ENCODE peak calls at places on chromosomes 4 and X, in four cellular contexts. L, M, G and P are unnamed samples.

GRCh38 chrX:3697701-3698279 is 15.7 kb downstream of the PRKX start:
- DNase-seq in M (no peak), L (no peak), G (no peak), P (no peak)

GRCh38 chr4:169229571-169230028 is 41.2 kb downstream of the SH3RF1 start:
- DNase-seq in G (no peak), M (peak; percentile 94), L (no peak), P (no peak)

GRCh38 chr4:47668810-47669408 is 169.0 kb downstream of the CORIN start:
- DNase-seq in L (peak; percentile 32), M (peak; percentile 36), G (no peak), P (no peak)

GRCh38 chr4:5292091-5292490 is 240.8 kb downstream of the STK32B start:
- DNase-seq in M (no peak), L (no peak), G (no peak), P (no peak)

GRCh38 chr4:41619161-41619560 is 81.2 kb downstream of the LIMCH1 start:
- DNase-seq in G (peak; percentile 59), M (no peak), L (no peak), P (no peak)

GRCh38 chr4:19030048-19030447 is 1008.5 kb upstream of the LCORL start:
- DNase-seq in G (no peak), M (no peak), L (no peak), P (no peak)

GRCh38 chr4:575281-576141 is 584 bp downstream of the TMEM271 start:
- DNase-seq in M (no peak), G (peak; percentile 85), L (no peak), P (peak; percentile 68)

GRCh38 chrX:7149421-7149820 is 1.5 kb upstream of the PUDP start:
- DNase-seq in G (no peak), L (no peak), M (no peak), P (no peak)

GRCh38 chrX:38055170-38055847 is 49.0 kb downstream of the SYTL5 start:
- DNase-seq in G (no peak), M (no peak), L (no peak), P (no peak)

GRCh38 chr4:153933851-153934688 is 145.2 kb upstream of the SFRP2 start:
- DNase-seq in L (no peak), M (no peak), G (no peak), P (no peak)

GRCh38 chrX:29535212-29536162 is 679.9 kb upstream of the MAGEB2 start:
- DNase-seq in L (no peak), G (no peak), M (no peak), P (no peak)

GRCh38 chrX:48835524-48836329 is at the start of gene PCSK1N:
- DNase-seq in G (no peak), L (peak; percentile 88), M (no peak), P (no peak)

GRCh38 chrX:119784747-119785446 is 6.5 kb downstream of the RPL39 start:
- DNase-seq in G (peak; percentile 51), M (no peak), L (no peak), P (no peak)

GRCh38 chrX:142860944-142861343 is 164.8 kb upstream of the SPANXN4 start:
- DNase-seq in L (no peak), M (no peak), G (no peak), P (no peak)

GRCh38 chrX:107978080-107978479 is 4.1 kb downstream of the TEX13B start:
- DNase-seq in G (no peak), L (no peak), M (no peak), P (no peak)

GRCh38 chr4:127479031-127479622 is 153.6 kb upstream of the INTU start:
- DNase-seq in G (no peak), M (peak; percentile 39), L (peak; percentile 5), P (peak; percentile 18)

GRCh38 chr4:111991163-111991562 is 154.1 kb upstream of the FAM241A start:
- DNase-seq in M (no peak), L (no peak), G (no peak), P (no peak)

GRCh38 chr4:67054901-67055300 is 490.4 kb downstream of the CENPC start:
- DNase-seq in G (no peak), L (no peak), M (no peak), P (no peak)

GRCh38 chr4:155616112-155616511 is 50.5 kb upstream of the GUCY1A1 start:
- DNase-seq in L (no peak), M (no peak), G (no peak), P (no peak)

GRCh38 chr4:123415977-123416376 is 19.4 kb downstream of the SPRY1 start:
- DNase-seq in G (no peak), M (no peak), L (peak; percentile 82), P (no peak)

GRCh38 chrX:134570899-134571298 is 87.4 kb downstream of the PLAC1 start:
- DNase-seq in L (no peak), G (no peak), M (no peak), P (no peak)

GRCh38 chr4:54844911-54845310 is 187.2 kb downstream of the KIT start:
- DNase-seq in M (no peak), L (no peak), G (no peak), P (no peak)

GRCh38 chr4:120733054-120733453 is 189.5 kb downstream of the PRDM5 start:
- DNase-seq in L (no peak), G (no peak), M (no peak), P (no peak)

GRCh38 chrX:64342811-64343210 is 52.4 kb downstream of the MTMR8 start:
- DNase-seq in L (no peak), M (no peak), G (no peak), P (no peak)

GRCh38 chrX:102727761-102728160 is 7.2 kb downstream of the GPRASP3 start:
- DNase-seq in G (no peak), L (no peak), M (no peak), P (no peak)
- H3K4me1 ChIP-seq in G (no peaks in the 10 kb centered on the region), L (peaks cover 8% of the 10 kb centered on the region), M (no peaks in the 10 kb centered on the region), P (no peaks in the 10 kb centered on the region)

DNA sequence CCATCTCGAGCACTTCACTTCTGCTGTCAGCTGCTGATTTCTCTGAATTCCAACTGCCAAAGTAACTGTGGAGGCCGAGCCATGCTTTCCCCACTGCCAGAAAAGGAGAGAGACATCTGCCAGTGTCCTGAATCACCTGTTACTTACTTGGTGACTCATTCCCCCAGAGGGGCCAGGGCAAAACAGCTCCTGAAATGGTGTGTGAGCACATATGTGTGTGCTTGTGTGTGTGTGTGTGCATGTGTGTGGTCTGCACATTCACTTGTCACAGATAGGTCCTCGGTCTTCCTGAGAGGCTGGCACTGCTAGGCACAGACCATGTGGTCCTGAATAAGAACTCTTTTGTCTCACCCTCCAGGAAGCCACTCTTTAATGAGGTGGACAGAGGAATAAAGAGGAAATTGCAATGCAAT is 177.9 kb upstream of the PPARGC1A start:
- DNase-seq in L (no peak), G (no peak), M (no peak), P (peak; percentile 6)
- TF ChIP-seq ZNF274 in L (no peak), G (no peak), M (no peak), P (no peak)

DNA sequence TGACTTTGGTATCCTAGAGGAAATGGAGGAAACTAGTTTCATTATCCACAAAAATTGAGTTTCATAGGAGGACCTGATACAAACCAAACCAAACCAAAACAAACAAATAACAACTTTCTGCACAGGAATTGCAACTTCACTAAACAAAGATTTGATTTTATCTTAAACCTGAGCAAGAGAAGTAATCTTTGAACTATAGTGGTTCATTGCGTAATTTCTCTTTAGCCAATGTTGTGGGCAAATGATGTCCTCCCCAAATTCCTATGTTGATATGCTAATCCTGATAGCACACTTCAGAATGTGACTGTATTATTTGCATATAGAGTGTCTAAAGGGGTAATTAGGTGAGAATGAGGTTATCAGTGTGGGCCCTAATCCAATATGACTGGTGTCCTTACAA is 102.4 kb downstream of the CAMK2D start:
- DNase-seq in G (no peak), M (no peak), L (peak; percentile 62), P (no peak)
- H3K4me1 ChIP-seq in G (no peaks in the 10 kb centered on the region), M (peaks cover 25% of the 10 kb centered on the region), L (peaks cover 36% of the 10 kb centered on the region), P (no peaks in the 10 kb centered on the region)

GRCh38 chr4:144750348-144750747 is 104.4 kb downstream of the HHIP start:
- DNase-seq in G (no peak), L (no peak), M (no peak), P (no peak)
- TF ChIP-seq ZNF274 in G (no peak), L (no peak), M (no peak), P (no peak)

GRCh38 chrX:129771266-129771995 is 8.3 kb upstream of the SASH3 start:
- DNase-seq in L (no peak), G (no peak), M (no peak), P (no peak)
- H3K4me1 ChIP-seq in L (peaks cover 65% of the 10 kb centered on the region), G (no peaks in the 10 kb centered on the region), M (no peaks in the 10 kb centered on the region), P (peaks cover 4% of the 10 kb centered on the region)

GRCh38 chr4:1873291-1873690 is 2.1 kb downstream of the NSD2 start:
- DNase-seq in M (no peak), G (no peak), L (no peak), P (no peak)

GRCh38 chr4:1873776-1874175 is 2.6 kb downstream of the NSD2 start:
- DNase-seq in M (no peak), G (no peak), L (no peak), P (no peak)

GRCh38 chr4:1871471-1872021 is 353 bp downstream of the NSD2 start:
- DNase-seq in M (no peak), L (no peak), G (peak; percentile 73), P (no peak)

GRCh38 chr4:1874207-1874606 is 3.0 kb downstream of the NSD2 start:
- DNase-seq in L (no peak), M (no peak), G (no peak), P (no peak)

DNA sequence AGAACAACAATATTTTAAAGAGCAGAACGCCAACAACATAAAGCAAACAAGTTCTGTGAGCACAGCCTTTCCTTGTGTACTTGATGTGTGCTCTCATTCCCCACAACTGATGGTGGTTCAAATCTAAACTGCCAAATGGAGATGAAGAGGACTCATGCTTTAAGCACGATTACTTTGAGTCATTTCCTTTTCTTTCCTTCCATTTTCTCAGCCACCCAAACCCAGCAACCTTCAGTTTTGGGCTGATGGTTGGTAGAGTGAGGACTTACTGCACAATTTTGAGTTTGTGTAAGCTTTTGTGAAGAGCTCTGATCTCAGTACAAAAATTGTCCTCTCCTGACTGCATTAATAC is 1.7 kb downstream of the NSD2 start:
- DNase-seq in G (no peak), M (no peak), L (no peak), P (no peak)
- TF ChIP-seq ZNF274 in G (no peak), M (no peak), L (no peak), P (no peak)

DNA sequence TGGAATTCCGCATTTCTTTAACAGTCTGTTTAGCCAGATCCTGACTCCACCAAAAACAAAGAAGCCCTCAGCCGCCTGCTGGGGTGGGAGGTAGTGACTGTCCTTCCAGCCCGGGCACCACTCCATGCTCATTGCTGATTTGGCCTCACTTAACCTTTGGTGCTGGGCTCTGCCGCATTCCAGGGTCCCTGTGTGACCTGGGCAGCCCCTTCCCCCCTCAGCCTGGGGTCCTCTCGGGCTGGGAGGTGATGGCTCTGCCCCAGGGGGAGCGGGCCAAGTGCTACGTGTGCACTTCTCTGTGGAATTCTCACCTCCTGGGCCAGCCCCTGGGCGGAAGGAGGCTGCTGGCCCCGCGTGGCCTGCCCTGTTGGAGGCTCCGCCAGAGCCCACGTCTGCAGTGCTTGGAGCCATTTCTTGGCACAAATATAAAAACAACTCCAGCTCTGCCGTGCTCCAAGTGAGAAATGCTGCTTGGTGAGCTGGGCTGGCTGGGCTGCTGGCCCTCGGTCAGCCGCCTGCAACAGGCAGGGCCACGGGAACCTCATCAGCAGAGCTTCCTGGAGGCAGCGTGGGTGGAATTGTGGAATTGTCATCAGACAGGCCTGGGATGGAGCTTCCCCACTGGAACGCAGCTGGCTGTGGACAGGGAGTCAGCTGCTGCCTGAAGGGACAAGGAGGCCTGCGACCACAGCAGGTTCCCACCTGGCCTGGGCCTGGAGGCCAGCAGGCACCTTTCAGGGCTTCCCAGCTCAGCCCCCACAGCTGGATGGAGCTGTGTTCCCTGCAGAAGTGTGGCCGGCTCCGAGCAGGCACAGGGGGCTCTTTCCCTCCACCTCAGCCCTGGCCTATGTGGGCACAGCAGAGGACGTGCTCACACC is 66.0 kb downstream of the TRMT44 start:
- DNase-seq in G (no peak), L (no peak), M (no peak), P (peak; percentile 80)
- H3K4me1 ChIP-seq in G (peaks cover 24% of the 10 kb centered on the region), L (peaks cover 1% of the 10 kb centered on the region), M (peaks cover 4% of the 10 kb centered on the region), P (peaks cover 52% of the 10 kb centered on the region)